ENCODE peak calls at places on chromosomes 7 and 10, in seven cellular contexts. I, Y, T, D, J, E and M are unnamed samples.

GRCh38 chr10:60573342-60573741 is 183.7 kb upstream of the ANK3 start:
- DNase-seq in I (no peak), Y (no peak), T (no peak), D (no peak), J (no peak), E (no peak), M (peak; percentile 19)

GRCh38 chr10:6364283-6364682 is 161.6 kb downstream of the PFKFB3 start:
- DNase-seq in I (no peak), Y (no peak), T (no peak), D (no peak), J (no peak), E (no peak), M (no peak)

GRCh38 chr10:69232736-69233135 is 12.6 kb downstream of the HKDC1 start:
- DNase-seq in I (no peak), Y (no peak), T (no peak), D (no peak), J (no peak), E (peak; percentile 36), M (no peak)

GRCh38 chr7:21461282-21461681 is 33.4 kb downstream of the SP4 start:
- DNase-seq in I (no peak), Y (no peak), T (no peak), D (no peak), J (no peak), E (no peak), M (no peak)

GRCh38 chr7:115230882-115231508 is 309.1 kb downstream of the MDFIC start:
- DNase-seq in I (peak; percentile 23), Y (no peak), T (no peak), D (peak; percentile 83), J (no peak), E (no peak), M (peak; percentile 4)

GRCh38 chr7:27739301-27739913 is 555 bp upstream of the TAX1BP1 start:
- DNase-seq in I (no peak), Y (no peak), T (no peak), D (no peak), J (no peak), E (no peak), M (peak; percentile 1)

GRCh38 chr7:118286131-118286530 is 61.6 kb downstream of the ANKRD7 start:
- DNase-seq in I (no peak), Y (no peak), T (no peak), D (no peak), J (no peak), E (no peak), M (no peak)

GRCh38 chr10:75018233-75018632 is 93.2 kb upstream of the SAMD8 start:
- DNase-seq in I (no peak), Y (no peak), T (no peak), D (no peak), J (no peak), E (no peak), M (no peak)

GRCh38 chr10:94016727-94017714 is 23.3 kb downstream of the PLCE1 start:
- DNase-seq in I (no peak), Y (no peak), T (no peak), D (no peak), J (no peak), E (no peak), M (no peak)

GRCh38 chr7:105790996-105791395 is 85.4 kb downstream of the ATXN7L1 start:
- DNase-seq in I (no peak), Y (no peak), T (no peak), D (no peak), J (no peak), E (no peak), M (no peak)

GRCh38 chr10:88754272-88754671 is 5.5 kb upstream of the LIPN start:
- DNase-seq in I (peak; percentile 59), Y (no peak), T (no peak), D (no peak), J (no peak), E (no peak), M (no peak)

GRCh38 chr7:155738652-155739537 is 73.4 kb downstream of the SHH start:
- DNase-seq in I (peak; percentile 38), Y (peak; percentile 88), T (peak; percentile 84), D (no peak), J (peak; percentile 31), E (peak; percentile 37), M (peak; percentile 92)

GRCh38 chr10:110870823-110871235 is 899 bp upstream of the PDCD4 start:
- DNase-seq in I (no peak), Y (peak; percentile 40), T (no peak), D (no peak), J (no peak), E (no peak), M (peak; percentile 61)

GRCh38 chr10:63697956-63698814 is 177.0 kb downstream of the REEP3 start:
- DNase-seq in I (peak; percentile 65), Y (no peak), T (no peak), D (no peak), J (no peak), E (no peak), M (peak; percentile 32)

GRCh38 chr10:14530465-14530864 is 199.7 kb upstream of the FRMD4A start:
- DNase-seq in I (no peak), Y (no peak), T (no peak), D (no peak), J (no peak), E (no peak), M (no peak)

GRCh38 chr7:23022258-23022745 is 8.4 kb upstream of the HYCC1 start:
- DNase-seq in I (no peak), Y (no peak), T (no peak), D (no peak), J (no peak), E (no peak), M (no peak)